ENCODE peak calls at places on chromosomes 13 and 19, in four cellular contexts. W, I, J and V are unnamed samples.

GRCh38 chr19:19146865-19147264 is 8.6 kb upstream of the TMEM161A start:
- DNase-seq in J (no peak), W (no peak), I (no peak), V (no peak)

GRCh38 chr13:49476529-49476928 is 19.2 kb upstream of the PHF11 start:
- DNase-seq in J (no peak), W (no peak), I (no peak), V (no peak)

GRCh38 chr13:98332691-98333090 is 155.6 kb upstream of the RNF113B start:
- DNase-seq in J (no peak), W (no peak), I (no peak), V (no peak)

GRCh38 chr13:35744566-35745203 is 268.2 kb upstream of the MAB21L1 start:
- DNase-seq in J (no peak), W (no peak), I (peak), V (no peak)

GRCh38 chr13:102556806-102557205 is 40.0 kb upstream of the TPP2 start:
- DNase-seq in J (no peak), I (no peak), W (no peak), V (no peak)

GRCh38 chr19:7658219-7658686 is 10.6 kb upstream of the RETN start:
- DNase-seq in J (peak), W (no peak), I (no peak), V (no peak)

GRCh38 chr13:101397742-101398141 is 18.6 kb downstream of the NALCN start:
- DNase-seq in W (no peak), J (no peak), I (peak), V (peak)

GRCh38 chr13:30388401-30389283 is 33.7 kb upstream of the UBE2L5 start:
- DNase-seq in J (no peak), I (no peak), W (peak), V (no peak)

GRCh38 chr19:44748426-44749254 is at the start of gene BCL3:
- DNase-seq in I (no peak), J (no peak), W (peak), V (no peak)

GRCh38 chr13:53238241-53238640 is 209.6 kb downstream of the OLFM4 start:
- DNase-seq in W (no peak), I (no peak), J (no peak), V (no peak)

GRCh38 chr19:33813391-33814101 is 16.9 kb downstream of the KCTD15 start:
- DNase-seq in J (no peak), W (no peak), I (no peak), V (no peak)

GRCh38 chr19:13817615-13818371 is 22.6 kb downstream of the ZSWIM4 start:
- DNase-seq in W (peak), I (no peak), J (no peak), V (no peak)

GRCh38 chr19:8500158-8500557 is 2.3 kb downstream of the PRAM1 start:
- DNase-seq in W (no peak), J (no peak), I (no peak), V (no peak)

GRCh38 chr13:23183292-23183691 is 2.5 kb downstream of the SGCG start:
- DNase-seq in I (no peak), W (no peak), J (no peak), V (no peak)

GRCh38 chr19:45166723-45167252 is 6.0 kb upstream of the NKPD1 start:
- DNase-seq in W (peak), J (no peak), I (no peak), V (no peak)

GRCh38 chr13:38814331-38814730 is 127.5 kb downstream of the FREM2 start:
- DNase-seq in I (no peak), J (no peak), W (no peak), V (no peak)

GRCh38 chr13:83881917-83882625 is at the start of gene SLITRK1:
- DNase-seq in I (peak), J (peak), W (no peak), V (peak)

GRCh38 chr19:16293133-16294085 is 31.2 kb upstream of the KLF2 start:
- DNase-seq in I (peak), W (no peak), J (no peak), V (peak)

GRCh38 chr13:110006304-110006703 is 219.9 kb upstream of the IRS2 start:
- DNase-seq in W (peak), I (no peak), J (no peak), V (peak)

GRCh38 chr19:35109395-35110112 is 6.1 kb upstream of the FXYD3 start:
- DNase-seq in J (no peak), W (no peak), I (no peak), V (no peak)

GRCh38 chr19:17655751-17656480 is 32.2 kb downstream of the UNC13A start:
- DNase-seq in I (no peak), W (no peak), J (no peak), V (no peak)

GRCh38 chr19:18969953-18970659 is 29.1 kb upstream of the HOMER3 start:
- DNase-seq in W (peak), J (no peak), I (no peak), V (no peak)

GRCh38 chr13:19810996-19811881 is 28.5 kb upstream of the PSPC1 start:
- DNase-seq in W (peak), J (no peak), I (peak), V (no peak)

GRCh38 chr19:13277104-13277809 is 127.0 kb downstream of the IER2 start:
- DNase-seq in J (peak), I (peak), W (peak), V (peak)

GRCh38 chr13:46332772-46333171 is 54.3 kb downstream of the RUBCNL start:
- DNase-seq in J (no peak), I (no peak), W (no peak), V (no peak)

GRCh38 chr19:13839193-13839937 is 37.6 kb upstream of the NANOS3 start:
- DNase-seq in J (peak), W (peak), I (no peak), V (no peak)

GRCh38 chr19:34145741-34146202 is 26.5 kb upstream of the LSM14A start:
- DNase-seq in W (peak), J (no peak), I (peak), V (no peak)

GRCh38 chr13:44259045-44260042 is 114.3 kb upstream of the SERP2 start:
- DNase-seq in I (peak), J (peak), W (no peak), V (no peak)

GRCh38 chr19:56109216-56109615 is 11.9 kb downstream of the ZNF787 start:
- DNase-seq in J (no peak), W (no peak), I (no peak), V (no peak)

GRCh38 chr19:5792224-5792623 is 1.3 kb upstream of the DUS3L start:
- DNase-seq in J (no peak), I (no peak), W (no peak), V (no peak)

DNA sequence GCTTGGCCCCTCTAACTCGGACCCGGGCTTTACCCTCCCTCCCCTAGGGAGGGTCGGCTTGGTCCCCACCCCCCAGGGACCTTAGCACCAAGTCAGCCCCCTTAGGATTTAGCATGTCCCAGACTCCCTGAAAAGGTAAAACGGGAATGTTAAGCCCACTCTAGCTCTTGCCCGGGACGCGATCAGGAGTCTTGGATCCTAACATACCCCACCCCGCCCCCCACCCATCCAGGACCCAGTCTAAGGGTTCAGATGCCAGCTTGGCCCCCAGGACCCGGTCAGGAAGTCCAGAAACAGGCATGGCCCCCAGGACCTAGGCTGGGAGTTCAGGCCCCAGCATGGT is 437 bp downstream of the EPOR start:
- DNase-seq in W (no peak), J (no peak), I (no peak), V (no peak)
- H3K4me3 ChIP-seq in W (no peak), J (no peak), I (peak), V (peak)

GRCh38 chr13:71831716-71832115 is 35.3 kb downstream of the DACH1 start:
- DNase-seq in I (peak), J (no peak), W (no peak), V (no peak)

GRCh38 chr13:71828117-71828516 is 38.9 kb downstream of the DACH1 start:
- DNase-seq in W (no peak), J (no peak), I (no peak), V (no peak)

GRCh38 chr13:71829542-71829941 is 37.5 kb downstream of the DACH1 start:
- DNase-seq in W (no peak), I (no peak), J (no peak), V (no peak)

GRCh38 chr13:71828564-71828963 is 38.4 kb downstream of the DACH1 start:
- DNase-seq in I (no peak), J (no peak), W (no peak), V (no peak)

GRCh38 chr13:71830736-71831135 is 36.3 kb downstream of the DACH1 start:
- DNase-seq in J (no peak), W (no peak), I (no peak), V (no peak)
- H3K4me3 ChIP-seq in J (no peak), W (no peak), I (no peak), V (no peak)

DNA sequence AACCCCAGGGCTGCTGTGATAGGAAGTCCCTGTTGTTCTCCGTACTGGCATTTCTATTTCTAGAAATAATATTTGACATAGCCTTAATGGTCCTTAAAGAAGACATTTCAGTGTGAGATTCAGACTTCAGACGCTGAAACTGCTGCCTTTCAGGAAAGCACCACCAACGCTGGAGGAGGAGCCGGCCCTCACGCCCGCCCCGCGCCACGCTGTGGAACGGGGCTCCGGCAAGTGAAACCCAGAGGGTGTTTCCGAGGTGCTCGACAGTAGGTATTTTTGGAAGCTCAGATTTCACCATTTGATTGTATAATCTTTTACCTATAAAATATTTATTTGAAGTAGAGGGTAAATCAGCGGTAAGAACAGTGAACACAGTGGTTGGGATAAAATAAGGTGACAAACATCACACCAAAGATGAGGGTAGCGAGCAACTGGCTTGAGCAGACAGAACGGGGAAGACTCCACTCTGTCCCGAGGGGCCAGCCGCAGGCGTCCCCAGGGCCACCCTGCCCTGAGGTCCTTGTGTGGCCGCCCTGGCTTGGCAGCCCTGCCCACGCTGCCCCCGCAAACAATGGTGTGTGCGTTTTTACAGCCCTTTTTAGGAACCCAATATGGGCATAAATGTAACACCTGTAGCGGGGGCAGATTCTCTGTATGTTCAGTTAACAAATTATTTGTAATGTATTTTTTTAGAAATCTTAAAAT is 85.6 kb upstream of the MCF2L start:
- DNase-seq in J (no peak), I (no peak), W (no peak), V (no peak)
- H3K4me3 ChIP-seq in J (no peak), I (no peak), W (no peak), V (no peak)

DNA sequence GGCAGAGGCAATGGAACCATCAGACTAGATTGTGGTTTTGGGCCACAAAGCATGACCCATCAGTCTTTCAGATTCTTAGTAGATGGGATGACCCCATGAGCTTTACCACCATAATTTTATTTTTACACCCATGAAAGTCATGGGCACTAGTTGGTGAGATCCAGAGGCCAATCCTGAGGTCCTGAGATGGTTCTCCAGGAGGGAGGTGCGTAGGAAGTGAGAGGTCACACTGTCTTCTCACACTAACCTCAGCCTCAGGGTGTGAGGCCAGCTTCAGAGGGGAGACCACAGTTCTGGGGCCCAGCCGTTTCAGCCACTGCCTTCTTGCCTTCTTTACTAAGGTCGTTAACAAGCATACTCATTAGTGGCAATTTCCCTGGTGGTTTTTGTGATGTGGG is 106.4 kb downstream of the AKAP11 start:
- DNase-seq in W (no peak), I (no peak), J (peak), V (no peak)
- H3K4me3 ChIP-seq in W (no peak), I (no peak), J (peak), V (no peak)

DNA sequence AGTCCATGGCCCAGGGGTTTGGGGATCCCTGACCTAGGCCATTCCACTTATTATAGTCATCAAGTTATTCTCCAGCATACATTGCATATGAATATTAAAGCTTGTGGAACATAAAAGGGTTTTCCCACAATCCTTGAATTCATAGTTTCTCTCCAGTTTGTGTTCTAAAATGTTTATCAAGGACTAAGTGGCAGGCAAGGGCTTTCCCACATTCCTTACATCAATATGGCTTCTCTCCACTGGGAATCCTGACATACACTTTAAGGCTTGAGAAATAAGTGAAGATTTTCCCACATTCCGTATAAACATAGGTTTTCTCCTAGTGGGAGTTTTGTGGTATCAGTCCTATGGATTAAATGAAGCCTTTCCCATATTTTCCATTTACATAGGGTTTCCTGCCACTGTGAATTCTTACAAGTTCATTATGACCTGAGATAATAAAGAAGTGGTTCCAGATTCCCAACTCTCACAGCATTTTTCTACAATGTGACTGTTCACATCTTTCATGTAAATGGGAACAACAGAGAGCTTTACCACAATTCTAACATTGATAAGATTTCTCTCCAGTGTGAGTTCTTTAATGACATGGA is 14.5 kb downstream of the ZNF426 start:
- DNase-seq in J (no peak), I (no peak), W (no peak), V (no peak)
- H3K4me3 ChIP-seq in J (no peak), I (no peak), W (no peak), V (no peak)